ENCODE peak calls at places on chromosomes 7 and 10, in nine cellular contexts. O, J, X, P, D, T, E, Z and G are unnamed samples.

GRCh38 chr10:92816106-92816505 is 32.2 kb upstream of the EXOC6 start:
- DNase-seq in O (no peak), J (no peak), X (peak; percentile 16), P (no peak), D (no peak), T (no peak), E (no peak), Z (no peak), G (no peak)

GRCh38 chr10:14491814-14492213 is 161.1 kb upstream of the FRMD4A start:
- DNase-seq in O (no peak), J (no peak), X (no peak), P (no peak), D (no peak), T (no peak), E (no peak), Z (no peak), G (no peak)

GRCh38 chr7:20122073-20122472 is 95.1 kb downstream of the MACC1 start:
- DNase-seq in O (no peak), J (no peak), X (no peak), P (no peak), D (no peak), T (no peak), E (no peak), Z (no peak), G (no peak)

GRCh38 chr10:69980672-69981071 is 72.0 kb upstream of the MACROH2A2 start:
- DNase-seq in O (no peak), J (no peak), X (no peak), P (no peak), D (no peak), T (no peak), E (no peak), Z (no peak), G (no peak)

GRCh38 chr7:36129048-36129534 is 24.0 kb upstream of the EEPD1 start:
- DNase-seq in O (peak; percentile 34), J (no peak), X (peak; percentile 94), P (peak; percentile 64), D (no peak), T (peak; percentile 36), E (peak; percentile 73), Z (no peak), G (no peak)

GRCh38 chr10:391304-391703 is 256.0 kb downstream of the ZMYND11 start:
- DNase-seq in O (no peak), J (no peak), X (no peak), P (no peak), D (no peak), T (no peak), E (no peak), Z (no peak), G (no peak)

GRCh38 chr10:93815304-93816091 is 57.8 kb downstream of the LGI1 start:
- DNase-seq in O (no peak), J (no peak), X (no peak), P (no peak), D (no peak), T (no peak), E (peak; percentile 25), Z (peak; percentile 9), G (no peak)

GRCh38 chr10:33661580-33662269 is 327.3 kb upstream of the NRP1 start:
- DNase-seq in O (peak; percentile 30), J (no peak), X (no peak), P (no peak), D (no peak), T (peak; percentile 50), E (peak; percentile 16), Z (peak; percentile 31), G (no peak)

GRCh38 chr7:19378340-19378704 is 233.1 kb upstream of the FERD3L start:
- DNase-seq in O (no peak), J (no peak), X (peak; percentile 10), P (no peak), D (no peak), T (no peak), E (no peak), Z (no peak), G (peak; percentile 24)

GRCh38 chr7:120273476-120273975 is 551 bp downstream of the KCND2 start:
- DNase-seq in O (no peak), J (no peak), X (peak; percentile 28), P (peak; percentile 42), D (peak; percentile 78), T (peak; percentile 11), E (no peak), Z (peak; percentile 21), G (peak; percentile 39)